ENCODE peak calls at places on chromosome 5, in five cellular contexts. S is astrocyte, H is trophoblast cell, N is mesendoderm, G is IMR-90. W is an unnamed sample. For H3K4me1, the result is how much of the 10 kb centered on the place peaks cover.

GRCh38 chr5:137606401-137606800 is 107.3 kb upstream of the SPOCK1 start:
- DNase-seq in S (no peak), H (no peak), N (no peak), G (no peak), W (no peak)

GRCh38 chr5:168578006-168578405 is 1.2 kb downstream of the PANK3 start:
- DNase-seq in S (peak), H (peak), N (no peak), G (peak), W (no peak)

GRCh38 chr5:148750614-148751013 is 75.8 kb upstream of the ADRB2 start:
- DNase-seq in S (no peak), H (no peak), N (no peak), G (no peak), W (no peak)

GRCh38 chr5:74093501-74093993 is 467.6 kb downstream of the ARHGEF28 start:
- DNase-seq in S (no peak), H (no peak), N (no peak), G (no peak), W (no peak)

GRCh38 chr5:121757753-121758152 is 93.9 kb upstream of the FTMT start:
- DNase-seq in S (no peak), H (no peak), N (no peak), G (no peak), W (no peak)

GRCh38 chr5:172801184-172801671 is 30.2 kb upstream of the DUSP1 start:
- DNase-seq in S (peak), H (peak), N (peak), G (peak), W (peak)

GRCh38 chr5:141637266-141637692 is 482 bp downstream of the RELL2 start:
- DNase-seq in S (no peak), H (peak), N (peak), G (no peak), W (no peak)

GRCh38 chr5:135834639-135835529 is at the start of gene SLC25A48:
- DNase-seq in S (no peak), H (no peak), N (peak), G (peak), W (no peak)

GRCh38 chr5:61123145-61123544 is 39.1 kb downstream of the SMIM15 start:
- DNase-seq in S (no peak), H (no peak), N (no peak), G (no peak), W (no peak)

GRCh38 chr5:79243224-79243623 is 7.3 kb downstream of the JMY start:
- DNase-seq in S (no peak), H (no peak), N (no peak), G (no peak), W (no peak)

GRCh38 chr5:172749881-172750608 is 20.9 kb downstream of the DUSP1 start:
- DNase-seq in S (peak), H (no peak), N (no peak), G (no peak), W (no peak)

GRCh38 chr5:35485487-35485886 is 132.2 kb upstream of the SPEF2 start:
- DNase-seq in S (no peak), H (no peak), N (no peak), G (no peak), W (no peak)

GRCh38 chr5:79527431-79527830 is 13.5 kb upstream of the HOMER1 start:
- DNase-seq in S (no peak), H (no peak), N (no peak), G (no peak), W (no peak)

GRCh38 chr5:132471006-132471907 is 19.3 kb downstream of the IRF1 start:
- DNase-seq in S (no peak), H (no peak), N (no peak), G (no peak), W (no peak)

GRCh38 chr5:37926732-37927131 is 86.9 kb upstream of the GDNF start:
- DNase-seq in S (no peak), H (no peak), N (no peak), G (peak), W (peak)

GRCh38 chr5:172885594-172886340 is 51.7 kb downstream of the ERGIC1 start:
- DNase-seq in S (no peak), H (peak), N (no peak), G (no peak), W (no peak)

GRCh38 chr5:74521401-74521800 is 119.1 kb downstream of the ENC1 start:
- DNase-seq in S (no peak), H (no peak), N (no peak), G (no peak), W (no peak)

GRCh38 chr5:136054133-136054996 is 25.6 kb downstream of the TGFBI start:
- DNase-seq in S (no peak), H (no peak), N (no peak), G (peak), W (no peak)

GRCh38 chr5:156155638-156156037 is 171.3 kb upstream of the SGCD start:
- DNase-seq in S (no peak), H (no peak), N (no peak), G (no peak), W (no peak)

GRCh38 chr5:78377718-78378105 is 17.3 kb downstream of the SCAMP1 start:
- DNase-seq in S (no peak), H (no peak), N (no peak), G (no peak), W (no peak)

GRCh38 chr5:150625831-150626746 is 14.4 kb upstream of the SYNPO start:
- DNase-seq in S (no peak), H (no peak), N (no peak), G (no peak), W (no peak)

GRCh38 chr5:91419571-91420537 is 36.7 kb upstream of the ARRDC3 start:
- DNase-seq in S (no peak), H (peak), N (peak), G (peak), W (peak)

GRCh38 chr5:170181902-170182301 is 50.9 kb upstream of the C5orf58 start:
- DNase-seq in S (peak), H (no peak), N (no peak), G (no peak), W (no peak)

GRCh38 chr5:172503925-172504730 is 49.8 kb upstream of the SH3PXD2B start:
- DNase-seq in S (no peak), H (no peak), N (no peak), G (no peak), W (no peak)

GRCh38 chr5:78377056-78377717 is 16.8 kb downstream of the SCAMP1 start:
- DNase-seq in S (peak), H (no peak), N (no peak), G (peak), W (no peak)

GRCh38 chr5:170632985-170633234 is 129.1 kb downstream of the KCNIP1 start:
- DNase-seq in S (no peak), H (no peak), N (peak), G (no peak), W (no peak)

GRCh38 chr5:367358-368130 is 46.0 kb downstream of the AHRR start:
- DNase-seq in S (peak), H (no peak), N (no peak), G (no peak), W (no peak)
- H3K9ac ChIP-seq in S (peak), H (no peak), N (no peak), G (peak), W (no peak)

GRCh38 chr5:96717874-96718273 is 55.7 kb downstream of the CAST start:
- DNase-seq in S (no peak), H (no peak), N (no peak), G (no peak), W (no peak)

GRCh38 chr5:96721351-96721970 is 59.3 kb downstream of the CAST start:
- DNase-seq in S (no peak), H (no peak), N (no peak), G (peak), W (no peak)

GRCh38 chr5:96718635-96719077 is 56.5 kb downstream of the CAST start:
- DNase-seq in S (peak), H (no peak), N (no peak), G (no peak), W (peak)

GRCh38 chr5:96716716-96717115 is 54.5 kb downstream of the CAST start:
- DNase-seq in S (no peak), H (no peak), N (peak), G (no peak), W (no peak)

DNA sequence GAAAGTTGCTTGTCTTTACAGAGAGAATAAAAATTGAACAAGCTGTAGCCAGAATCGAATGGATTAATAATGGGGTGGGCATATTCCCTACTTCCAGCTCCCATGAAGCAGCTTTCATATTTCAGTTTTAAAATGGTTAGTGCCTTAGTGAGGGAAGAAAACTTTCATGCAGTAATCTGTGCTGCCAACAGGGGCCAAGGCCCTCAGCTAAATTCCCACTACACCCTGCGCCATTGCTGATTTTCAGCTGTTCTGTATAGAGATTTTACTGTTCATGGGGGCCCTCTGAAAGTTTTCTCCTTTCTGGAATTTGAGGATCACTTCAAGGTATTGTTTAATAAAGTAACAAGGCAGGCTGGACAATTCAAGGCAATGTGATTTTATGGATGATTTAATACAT is 58.2 kb downstream of the CAST start:
- DNase-seq in S (no peak), H (no peak), N (no peak), G (no peak), W (no peak)
- H3K4me1 ChIP-seq in S (under half), H (under half), N (under half), G (under half), W (under half)

GRCh38 chr5:1343931-1344901 is 683 bp downstream of the CLPTM1L start:
- DNase-seq in S (peak), H (no peak), N (peak), G (peak), W (no peak)

GRCh38 chr5:1341863-1342262 is 3.0 kb downstream of the CLPTM1L start:
- DNase-seq in S (no peak), H (no peak), N (no peak), G (no peak), W (no peak)

GRCh38 chr5:1344975-1345838 is at the start of gene CLPTM1L:
- DNase-seq in S (peak), H (peak), N (peak), G (peak), W (no peak)

GRCh38 chr5:1343315-1343751 is 1.6 kb downstream of the CLPTM1L start:
- DNase-seq in S (no peak), H (no peak), N (no peak), G (no peak), W (no peak)

DNA sequence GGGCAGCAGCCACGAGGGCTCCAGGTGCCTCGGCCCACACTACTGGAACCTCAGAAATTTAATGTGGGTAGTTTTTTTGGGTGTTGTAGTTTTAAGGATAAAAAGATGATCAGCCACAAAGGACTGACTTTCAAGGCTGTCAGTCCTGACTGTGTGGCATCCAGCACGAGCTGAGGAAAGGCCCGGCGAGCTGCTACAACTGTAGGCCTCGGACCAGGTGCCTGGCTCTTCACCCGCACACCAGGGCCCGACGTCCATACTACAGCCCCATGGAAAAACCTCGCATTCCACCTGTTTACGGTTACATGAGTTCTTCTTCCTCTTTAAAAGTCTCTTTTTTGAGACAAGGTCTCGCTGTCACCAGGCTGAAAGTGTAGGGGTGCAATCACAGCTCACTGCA is 2.6 kb downstream of the CLPTM1L start:
- DNase-seq in S (no peak), H (no peak), N (no peak), G (no peak), W (no peak)
- H3K9ac ChIP-seq in S (no peak), H (no peak), N (no peak), G (no peak), W (no peak)

GRCh38 chr5:6602441-6602840 is 30.4 kb downstream of the NSUN2 start:
- DNase-seq in S (no peak), H (no peak), N (no peak), G (no peak), W (no peak)

GRCh38 chr5:6601271-6601670 is 31.6 kb downstream of the NSUN2 start:
- DNase-seq in S (no peak), H (no peak), N (no peak), G (no peak), W (no peak)

GRCh38 chr5:6604341-6604740 is 28.5 kb downstream of the NSUN2 start:
- DNase-seq in S (no peak), H (no peak), N (no peak), G (no peak), W (no peak)

GRCh38 chr5:6604946-6605345 is 27.9 kb downstream of the NSUN2 start:
- DNase-seq in S (no peak), H (no peak), N (no peak), G (no peak), W (no peak)

GRCh38 chr5:6603643-6604042 is 29.2 kb downstream of the NSUN2 start:
- DNase-seq in S (no peak), H (no peak), N (no peak), G (no peak), W (no peak)
- H3K4me1 ChIP-seq in S (under half), H (under half), N (under half), G (under half), W (under half)

GRCh38 chr5:57207681-57208080 is 33.8 kb downstream of the GPBP1 start:
- DNase-seq in S (no peak), H (no peak), N (no peak), G (no peak), W (no peak)

GRCh38 chr5:57211039-57211438 is 37.2 kb downstream of the GPBP1 start:
- DNase-seq in S (no peak), H (no peak), N (no peak), G (no peak), W (no peak)

GRCh38 chr5:57210633-57211032 is 36.8 kb downstream of the GPBP1 start:
- DNase-seq in S (no peak), H (no peak), N (no peak), G (no peak), W (no peak)

GRCh38 chr5:57207007-57207653 is 33.3 kb downstream of the GPBP1 start:
- DNase-seq in S (no peak), H (no peak), N (no peak), G (no peak), W (no peak)

GRCh38 chr5:57209316-57210040 is 35.6 kb downstream of the GPBP1 start:
- DNase-seq in S (peak), H (peak), N (peak), G (peak), W (no peak)
- H3K9ac ChIP-seq in S (no peak), H (no peak), N (no peak), G (no peak), W (no peak)

GRCh38 chr5:102764381-102765005 is 9.4 kb downstream of the PAM start:
- DNase-seq in S (no peak), H (peak), N (no peak), G (no peak), W (no peak)
- H3K4me1 ChIP-seq in S (under half), H (under half), N (under half), G (under half), W (under half)

DNA sequence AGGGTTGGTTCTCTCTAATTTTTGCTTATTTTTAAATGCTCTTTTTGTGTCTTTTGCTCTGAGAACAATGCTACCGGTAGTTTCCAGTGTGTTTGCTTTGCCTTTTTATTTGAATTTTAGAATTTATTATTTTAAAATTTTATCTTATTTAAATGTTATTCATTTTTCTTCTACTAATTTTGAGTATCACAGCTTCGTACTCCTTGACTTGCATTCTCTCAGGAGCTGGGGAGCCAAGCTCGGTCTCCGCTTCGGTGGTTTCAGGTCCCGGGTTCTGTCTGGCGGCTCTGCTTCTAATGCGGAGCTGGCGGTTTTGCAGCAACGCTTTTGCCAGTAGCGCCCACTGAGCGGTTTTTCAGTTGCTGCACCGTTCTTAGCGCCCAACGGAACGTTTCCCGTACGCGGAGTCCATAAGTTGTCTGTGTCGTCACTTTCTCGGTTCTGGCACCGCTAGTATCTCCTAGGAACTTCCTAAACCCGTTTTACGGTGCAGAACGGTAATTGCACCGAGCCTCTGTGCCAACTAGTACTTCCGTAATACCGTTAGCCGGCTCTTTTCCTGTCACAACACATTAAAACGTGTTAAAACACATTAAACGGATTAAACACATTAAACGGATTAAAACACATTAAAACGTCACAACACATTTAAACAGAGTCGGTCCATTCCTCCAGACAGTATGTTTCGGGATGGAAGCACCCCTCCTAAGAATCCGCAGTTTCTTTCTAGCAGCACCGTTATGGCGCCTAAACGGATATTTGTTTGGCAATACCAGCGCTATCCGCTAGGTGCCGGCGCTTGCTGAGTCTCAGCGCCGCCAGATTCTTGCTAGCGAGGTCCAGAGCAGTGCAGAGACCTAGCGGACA is 45.6 kb downstream of the ANXA2R start:
- DNase-seq in S (peak), H (peak), N (peak), G (peak), W (no peak)
- H3K9ac ChIP-seq in S (peak), H (no peak), N (peak), G (peak), W (no peak)

GRCh38 chr5:134512661-134512999 is 12.8 kb upstream of the JADE2 start:
- DNase-seq in S (no peak), H (peak), N (no peak), G (no peak), W (no peak)
- H3K4me1 ChIP-seq in S (under half), H (under half), N (under half), G (under half), W (under half)

W was measured in keratinocyte.